ENCODE peak calls at places on chromosomes 11 and 22, in nine cellular contexts. One of them, this sample, is unnamed.

GRCh38 chr22:20206709-20207215 is 55.9 kb upstream of the CCDC188 start:
- DNase-seq in body of pancreas: peak
- DNase-seq in mammary epithelial cell: peak
- DNase-seq in AG04450: no peak
- DNase-seq in colonic mucosa: peak
- DNase-seq in BJ: no peak
- DNase-seq in fibroblast of pulmonary artery: peak
- DNase-seq in heart right ventricle: no peak
- DNase-seq in dorsolateral prefrontal cortex: no peak
- DNase-seq in this sample: no peak

GRCh38 chr11:126385991-126386728 is 30.7 kb downstream of the ST3GAL4 start:
- DNase-seq in body of pancreas: no peak
- DNase-seq in mammary epithelial cell: no peak
- DNase-seq in AG04450: no peak
- DNase-seq in colonic mucosa: no peak
- DNase-seq in BJ: no peak
- DNase-seq in fibroblast of pulmonary artery: no peak
- DNase-seq in heart right ventricle: no peak
- DNase-seq in dorsolateral prefrontal cortex: no peak
- DNase-seq in this sample: no peak

GRCh38 chr11:1150769-1151365 is 6.9 kb upstream of the MUC5AC start:
- DNase-seq in body of pancreas: no peak
- DNase-seq in mammary epithelial cell: no peak
- DNase-seq in AG04450: no peak
- DNase-seq in colonic mucosa: peak
- DNase-seq in BJ: no peak
- DNase-seq in fibroblast of pulmonary artery: peak
- DNase-seq in heart right ventricle: no peak
- DNase-seq in dorsolateral prefrontal cortex: peak
- DNase-seq in this sample: no peak

GRCh38 chr22:35455529-35455928 is 55.6 kb downstream of the MCM5 start:
- DNase-seq in body of pancreas: no peak
- DNase-seq in mammary epithelial cell: no peak
- DNase-seq in AG04450: no peak
- DNase-seq in colonic mucosa: no peak
- DNase-seq in BJ: no peak
- DNase-seq in fibroblast of pulmonary artery: no peak
- DNase-seq in heart right ventricle: no peak
- DNase-seq in dorsolateral prefrontal cortex: no peak
- DNase-seq in this sample: no peak

GRCh38 chr11:27464155-27464759 is 8.3 kb downstream of the LGR4 start:
- DNase-seq in body of pancreas: peak
- DNase-seq in mammary epithelial cell: peak
- DNase-seq in AG04450: no peak
- DNase-seq in colonic mucosa: peak
- DNase-seq in BJ: no peak
- DNase-seq in fibroblast of pulmonary artery: peak
- DNase-seq in heart right ventricle: no peak
- DNase-seq in dorsolateral prefrontal cortex: no peak
- DNase-seq in this sample: no peak

GRCh38 chr22:19183216-19183615 is 4.7 kb upstream of the SLC25A1 start:
- DNase-seq in body of pancreas: no peak
- DNase-seq in mammary epithelial cell: no peak
- DNase-seq in AG04450: no peak
- DNase-seq in colonic mucosa: no peak
- DNase-seq in BJ: no peak
- DNase-seq in fibroblast of pulmonary artery: no peak
- DNase-seq in heart right ventricle: no peak
- DNase-seq in dorsolateral prefrontal cortex: no peak
- DNase-seq in this sample: no peak

GRCh38 chr22:39207141-39208012 is 37.4 kb downstream of the PDGFB start:
- DNase-seq in body of pancreas: peak
- DNase-seq in mammary epithelial cell: peak
- DNase-seq in AG04450: no peak
- DNase-seq in colonic mucosa: no peak
- DNase-seq in BJ: no peak
- DNase-seq in fibroblast of pulmonary artery: peak
- DNase-seq in heart right ventricle: no peak
- DNase-seq in dorsolateral prefrontal cortex: no peak
- DNase-seq in this sample: peak

GRCh38 chr22:42635531-42635930 is 4.9 kb downstream of the ATP5MGL start:
- DNase-seq in body of pancreas: no peak
- DNase-seq in mammary epithelial cell: peak
- DNase-seq in AG04450: no peak
- DNase-seq in colonic mucosa: peak
- DNase-seq in BJ: peak
- DNase-seq in fibroblast of pulmonary artery: peak
- DNase-seq in heart right ventricle: peak
- DNase-seq in dorsolateral prefrontal cortex: no peak
- DNase-seq in this sample: no peak

GRCh38 chr11:29809121-29809520 is 207.7 kb downstream of the KCNA4 start:
- DNase-seq in body of pancreas: no peak
- DNase-seq in mammary epithelial cell: peak
- DNase-seq in AG04450: no peak
- DNase-seq in colonic mucosa: no peak
- DNase-seq in BJ: no peak
- DNase-seq in fibroblast of pulmonary artery: peak
- DNase-seq in heart right ventricle: no peak
- DNase-seq in dorsolateral prefrontal cortex: no peak
- DNase-seq in this sample: no peak

GRCh38 chr11:15589070-15589626 is 474.4 kb downstream of the INSC start:
- DNase-seq in body of pancreas: no peak
- DNase-seq in mammary epithelial cell: no peak
- DNase-seq in AG04450: no peak
- DNase-seq in colonic mucosa: no peak
- DNase-seq in BJ: no peak
- DNase-seq in fibroblast of pulmonary artery: no peak
- DNase-seq in heart right ventricle: no peak
- DNase-seq in dorsolateral prefrontal cortex: no peak
- DNase-seq in this sample: no peak

GRCh38 chr11:120931057-120931779 is 92.7 kb upstream of the TBCEL start:
- DNase-seq in body of pancreas: no peak
- DNase-seq in mammary epithelial cell: no peak
- DNase-seq in AG04450: no peak
- DNase-seq in colonic mucosa: no peak
- DNase-seq in BJ: no peak
- DNase-seq in fibroblast of pulmonary artery: no peak
- DNase-seq in heart right ventricle: no peak
- DNase-seq in dorsolateral prefrontal cortex: no peak
- DNase-seq in this sample: no peak

GRCh38 chr11:120413480-120413879 is 77.3 kb downstream of the ARHGEF12 start:
- DNase-seq in body of pancreas: no peak
- DNase-seq in mammary epithelial cell: peak
- DNase-seq in AG04450: peak
- DNase-seq in colonic mucosa: no peak
- DNase-seq in BJ: peak
- DNase-seq in fibroblast of pulmonary artery: peak
- DNase-seq in heart right ventricle: no peak
- DNase-seq in dorsolateral prefrontal cortex: no peak
- DNase-seq in this sample: no peak

GRCh38 chr22:29115682-29116313 is 43.0 kb downstream of the KREMEN1 start:
- DNase-seq in body of pancreas: no peak
- DNase-seq in mammary epithelial cell: no peak
- DNase-seq in AG04450: peak
- DNase-seq in colonic mucosa: no peak
- DNase-seq in BJ: no peak
- DNase-seq in fibroblast of pulmonary artery: no peak
- DNase-seq in heart right ventricle: no peak
- DNase-seq in dorsolateral prefrontal cortex: no peak
- DNase-seq in this sample: no peak

GRCh38 chr22:46730568-46731245 is 7.3 kb downstream of the CERK start:
- DNase-seq in body of pancreas: no peak
- DNase-seq in mammary epithelial cell: no peak
- DNase-seq in AG04450: no peak
- DNase-seq in colonic mucosa: no peak
- DNase-seq in BJ: no peak
- DNase-seq in fibroblast of pulmonary artery: no peak
- DNase-seq in heart right ventricle: no peak
- DNase-seq in dorsolateral prefrontal cortex: no peak
- DNase-seq in this sample: no peak

GRCh38 chr11:12777208-12777874 is 103.1 kb downstream of the TEAD1 start:
- DNase-seq in body of pancreas: no peak
- DNase-seq in mammary epithelial cell: peak
- DNase-seq in AG04450: peak
- DNase-seq in colonic mucosa: no peak
- DNase-seq in BJ: peak
- DNase-seq in fibroblast of pulmonary artery: peak
- DNase-seq in heart right ventricle: no peak
- DNase-seq in dorsolateral prefrontal cortex: no peak
- DNase-seq in this sample: no peak

GRCh38 chr11:4677948-4678347 is 19.7 kb downstream of the OR51E2 start:
- DNase-seq in body of pancreas: no peak
- DNase-seq in mammary epithelial cell: no peak
- DNase-seq in AG04450: no peak
- DNase-seq in colonic mucosa: no peak
- DNase-seq in BJ: no peak
- DNase-seq in fibroblast of pulmonary artery: no peak
- DNase-seq in heart right ventricle: no peak
- DNase-seq in dorsolateral prefrontal cortex: no peak
- DNase-seq in this sample: no peak

GRCh38 chr11:5476184-5476819 is 12.2 kb upstream of the OR52D1 start:
- DNase-seq in body of pancreas: peak
- DNase-seq in mammary epithelial cell: peak
- DNase-seq in AG04450: peak
- DNase-seq in colonic mucosa: peak
- DNase-seq in BJ: no peak
- DNase-seq in fibroblast of pulmonary artery: peak
- DNase-seq in heart right ventricle: peak
- DNase-seq in dorsolateral prefrontal cortex: no peak
- DNase-seq in this sample: no peak

GRCh38 chr22:26937213-26937612 is 279.8 kb downstream of the MIAT start:
- DNase-seq in body of pancreas: no peak
- DNase-seq in mammary epithelial cell: no peak
- DNase-seq in AG04450: no peak
- DNase-seq in colonic mucosa: no peak
- DNase-seq in BJ: no peak
- DNase-seq in fibroblast of pulmonary artery: no peak
- DNase-seq in heart right ventricle: no peak
- DNase-seq in dorsolateral prefrontal cortex: no peak
- DNase-seq in this sample: no peak
- TF ChIP-seq CTCF in body of pancreas: no peak
- TF ChIP-seq CTCF in mammary epithelial cell: peak
- TF ChIP-seq CTCF in AG04450: no peak
- TF ChIP-seq CTCF in colonic mucosa: no peak
- TF ChIP-seq CTCF in BJ: no peak
- TF ChIP-seq CTCF in fibroblast of pulmonary artery: no peak
- TF ChIP-seq CTCF in heart right ventricle: no peak
- TF ChIP-seq CTCF in dorsolateral prefrontal cortex: no peak
- TF ChIP-seq CTCF in this sample: no peak

GRCh38 chr11:116415095-116415494 is 357.7 kb downstream of the BUD13 start:
- DNase-seq in body of pancreas: no peak
- DNase-seq in mammary epithelial cell: no peak
- DNase-seq in AG04450: no peak
- DNase-seq in colonic mucosa: no peak
- DNase-seq in BJ: no peak
- DNase-seq in fibroblast of pulmonary artery: no peak
- DNase-seq in heart right ventricle: no peak
- DNase-seq in dorsolateral prefrontal cortex: no peak
- DNase-seq in this sample: no peak
- H3K4me3 ChIP-seq in body of pancreas: no peak
- H3K4me3 ChIP-seq in mammary epithelial cell: no peak
- H3K4me3 ChIP-seq in AG04450: no peak
- H3K4me3 ChIP-seq in colonic mucosa: no peak
- H3K4me3 ChIP-seq in BJ: no peak
- H3K4me3 ChIP-seq in fibroblast of pulmonary artery: no peak
- H3K4me3 ChIP-seq in heart right ventricle: no peak
- H3K4me3 ChIP-seq in dorsolateral prefrontal cortex: no peak
- H3K4me3 ChIP-seq in this sample: no peak

DNA sequence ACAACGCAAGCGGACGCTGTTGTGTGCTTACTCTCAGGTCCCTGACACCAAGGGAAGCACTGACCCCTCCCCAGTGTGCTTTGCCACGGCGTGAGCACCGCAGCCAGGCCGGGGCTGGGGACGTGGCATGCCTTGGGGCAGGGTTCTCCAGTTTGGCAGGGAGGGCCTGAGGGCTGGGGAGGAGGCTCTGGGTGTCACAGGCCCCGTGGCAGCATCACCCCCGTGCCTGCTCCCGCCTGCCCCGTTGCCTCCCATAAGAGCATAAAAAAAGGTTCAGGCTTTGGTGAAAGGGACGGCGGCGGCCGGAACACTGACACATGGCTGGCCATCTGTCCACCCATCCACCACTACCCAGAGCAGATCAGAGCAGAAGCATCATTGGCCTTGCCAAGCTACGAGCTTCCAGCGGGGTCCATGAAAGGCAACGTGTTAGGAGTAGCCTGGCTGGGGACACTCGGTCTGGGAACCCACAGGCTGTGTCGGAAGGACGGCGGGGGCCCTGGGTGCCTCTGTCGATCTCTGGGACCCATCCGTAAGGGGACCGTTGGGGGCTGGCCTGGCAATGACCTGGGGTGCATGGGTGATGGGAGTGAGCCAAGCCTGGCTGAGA is 183.0 kb downstream of the IGLL1 start:
- DNase-seq in body of pancreas: no peak
- DNase-seq in mammary epithelial cell: no peak
- DNase-seq in AG04450: no peak
- DNase-seq in colonic mucosa: no peak
- DNase-seq in BJ: no peak
- DNase-seq in fibroblast of pulmonary artery: no peak
- DNase-seq in heart right ventricle: no peak
- DNase-seq in dorsolateral prefrontal cortex: peak
- DNase-seq in this sample: no peak
- TF ChIP-seq CTCF in body of pancreas: no peak
- TF ChIP-seq CTCF in mammary epithelial cell: no peak
- TF ChIP-seq CTCF in AG04450: no peak
- TF ChIP-seq CTCF in colonic mucosa: no peak
- TF ChIP-seq CTCF in BJ: no peak
- TF ChIP-seq CTCF in fibroblast of pulmonary artery: no peak
- TF ChIP-seq CTCF in heart right ventricle: no peak
- TF ChIP-seq CTCF in dorsolateral prefrontal cortex: no peak
- TF ChIP-seq CTCF in this sample: no peak

GRCh38 chr11:47257178-47257517 is 648 bp upstream of the NR1H3 start:
- DNase-seq in body of pancreas: no peak
- DNase-seq in mammary epithelial cell: no peak
- DNase-seq in AG04450: no peak
- DNase-seq in colonic mucosa: no peak
- DNase-seq in BJ: no peak
- DNase-seq in fibroblast of pulmonary artery: no peak
- DNase-seq in heart right ventricle: no peak
- DNase-seq in dorsolateral prefrontal cortex: no peak
- DNase-seq in this sample: no peak

GRCh38 chr11:47258317-47258902 is 614 bp downstream of the NR1H3 start:
- DNase-seq in body of pancreas: no peak
- DNase-seq in mammary epithelial cell: no peak
- DNase-seq in AG04450: no peak
- DNase-seq in colonic mucosa: no peak
- DNase-seq in BJ: no peak
- DNase-seq in fibroblast of pulmonary artery: no peak
- DNase-seq in heart right ventricle: no peak
- DNase-seq in dorsolateral prefrontal cortex: no peak
- DNase-seq in this sample: no peak

GRCh38 chr11:47259178-47259977 is 1.6 kb downstream of the NR1H3 start:
- DNase-seq in body of pancreas: no peak
- DNase-seq in mammary epithelial cell: no peak
- DNase-seq in AG04450: no peak
- DNase-seq in colonic mucosa: peak
- DNase-seq in BJ: no peak
- DNase-seq in fibroblast of pulmonary artery: peak
- DNase-seq in heart right ventricle: peak
- DNase-seq in dorsolateral prefrontal cortex: no peak
- DNase-seq in this sample: no peak

GRCh38 chr11:47256374-47256773 is 1.4 kb upstream of the NR1H3 start:
- DNase-seq in body of pancreas: no peak
- DNase-seq in mammary epithelial cell: no peak
- DNase-seq in AG04450: no peak
- DNase-seq in colonic mucosa: no peak
- DNase-seq in BJ: no peak
- DNase-seq in fibroblast of pulmonary artery: no peak
- DNase-seq in heart right ventricle: no peak
- DNase-seq in dorsolateral prefrontal cortex: no peak
- DNase-seq in this sample: no peak

GRCh38 chr11:47257518-47258316 is at the start of gene NR1H3:
- DNase-seq in body of pancreas: peak
- DNase-seq in mammary epithelial cell: peak
- DNase-seq in AG04450: no peak
- DNase-seq in colonic mucosa: peak
- DNase-seq in BJ: no peak
- DNase-seq in fibroblast of pulmonary artery: peak
- DNase-seq in heart right ventricle: peak
- DNase-seq in dorsolateral prefrontal cortex: no peak
- DNase-seq in this sample: peak
- H3K4me3 ChIP-seq in body of pancreas: no peak
- H3K4me3 ChIP-seq in mammary epithelial cell: no peak
- H3K4me3 ChIP-seq in AG04450: peak
- H3K4me3 ChIP-seq in colonic mucosa: peak
- H3K4me3 ChIP-seq in BJ: peak
- H3K4me3 ChIP-seq in fibroblast of pulmonary artery: peak
- H3K4me3 ChIP-seq in heart right ventricle: peak
- H3K4me3 ChIP-seq in dorsolateral prefrontal cortex: peak
- H3K4me3 ChIP-seq in this sample: peak

This sample was measured in kidney.